ENCODE peak calls at places on chromosomes 3 and 15, in seven cellular contexts. T is RWPE1; M is activated CD4-positive, CD25-positive, alpha-beta regulatory T cell treated with anti-CD3 and anti-CD28 coated beads, Interleukin-2, amount 50 U/mL, for 16 hours; D is stimulated activated CD8-positive, alpha-beta memory T cell treated with anti-CD3 and anti-CD28 coated beads, Interleukin-4, amount 100 ng/mL, for 1 hour; Z is mammary epithelial cell; B is pulmonary artery endothelial cell; F is HL-60. L is an unnamed sample.

GRCh38 chr3:172607305-172608121 is 84.3 kb upstream of the TNFSF10 start:
- DNase-seq in Z (peak), D (no peak), M (no peak), B (peak), F (no peak), T (peak), L (no peak)

GRCh38 chr3:53293867-53294266 is 38.0 kb upstream of the TKT start:
- DNase-seq in M (no peak), F (no peak), B (no peak), D (no peak), T (no peak), Z (no peak), L (no peak)

GRCh38 chr3:125375950-125376679 is 990 bp upstream of the ZNF148 start:
- DNase-seq in D (no peak), B (no peak), Z (peak), M (no peak), T (peak), F (no peak), L (no peak)

GRCh38 chr3:53772562-53773329 is 73.5 kb downstream of the CHDH start:
- DNase-seq in B (no peak), F (no peak), Z (no peak), T (no peak), M (no peak), D (no peak), L (no peak)

GRCh38 chr3:179146911-179147570 is 1.1 kb upstream of the PIK3CA start:
- DNase-seq in D (no peak), Z (peak), M (peak), F (peak), B (no peak), T (peak), L (peak)

GRCh38 chr15:66288796-66289195 is 4.6 kb upstream of the DIS3L start:
- DNase-seq in Z (no peak), T (no peak), D (no peak), M (no peak), B (no peak), F (no peak), L (no peak)

GRCh38 chr3:39124876-39125836 is 17.7 kb downstream of the TTC21A start:
- DNase-seq in B (no peak), T (no peak), D (no peak), M (no peak), F (no peak), Z (no peak), L (peak)

GRCh38 chr3:9396301-9396631 is 1.1 kb upstream of the SETD5 start:
- DNase-seq in T (peak), D (peak), B (peak), Z (peak), F (peak), M (peak), L (no peak)

GRCh38 chr15:94777037-94777436 is 545.7 kb downstream of the MCTP2 start:
- DNase-seq in F (no peak), M (no peak), B (no peak), D (no peak), Z (no peak), T (no peak), L (no peak)

GRCh38 chr3:80114694-80115093 is 346.9 kb upstream of the ROBO1 start:
- DNase-seq in D (no peak), Z (no peak), T (no peak), M (no peak), B (no peak), F (no peak), L (no peak)

GRCh38 chr3:187082976-187083375 is 56.3 kb downstream of the RPL39L start:
- DNase-seq in F (peak), Z (no peak), D (no peak), B (no peak), T (no peak), M (no peak), L (no peak)